ENCODE peak calls at places on chromosomes 16 and 17, in four cellular contexts. One of them, this sample, is unnamed.

GRCh38 chr17:27958708-27959381 is 65.7 kb upstream of the LYRM9 start:
- DNase-seq in A549: no peak
- DNase-seq in stomach: no peak
- DNase-seq in tibial nerve: no peak
- DNase-seq in this sample: no peak

GRCh38 chr17:78128616-78129384 is at the start of gene TMC6:
- DNase-seq in A549: peak; percentile 74
- DNase-seq in stomach: peak; percentile 74
- DNase-seq in tibial nerve: no peak
- DNase-seq in this sample: no peak

GRCh38 chr17:1732241-1733046 is 7.9 kb downstream of the WDR81 start:
- DNase-seq in A549: no peak
- DNase-seq in stomach: no peak
- DNase-seq in tibial nerve: no peak
- DNase-seq in this sample: no peak

GRCh38 chr17:2090804-2091534 is 36.1 kb downstream of the HIC1 start:
- DNase-seq in A549: peak; percentile 54
- DNase-seq in stomach: no peak
- DNase-seq in tibial nerve: peak; percentile 75
- DNase-seq in this sample: no peak

GRCh38 chr17:68771867-68772515 is 170.8 kb upstream of the FAM20A start:
- DNase-seq in A549: peak; percentile 54
- DNase-seq in stomach: no peak
- DNase-seq in tibial nerve: peak; percentile 60
- DNase-seq in this sample: no peak

GRCh38 chr17:56347646-56348045 is 194.4 kb downstream of the ANKFN1 start:
- DNase-seq in A549: no peak
- DNase-seq in stomach: no peak
- DNase-seq in tibial nerve: no peak
- DNase-seq in this sample: no peak

GRCh38 chr17:40561871-40562611 is 3.2 kb downstream of the CCR7 start:
- DNase-seq in A549: no peak
- DNase-seq in stomach: peak; percentile 19
- DNase-seq in tibial nerve: no peak
- DNase-seq in this sample: peak; percentile 64

GRCh38 chr17:1638171-1638583 is 7.4 kb downstream of the SCARF1 start:
- DNase-seq in A549: no peak
- DNase-seq in stomach: no peak
- DNase-seq in tibial nerve: no peak
- DNase-seq in this sample: no peak

GRCh38 chr17:1137465-1137894 is 42.3 kb downstream of the ABR start:
- DNase-seq in A549: peak; percentile 79
- DNase-seq in stomach: no peak
- DNase-seq in tibial nerve: no peak
- DNase-seq in this sample: no peak

GRCh38 chr17:39617446-39618251 is 9.1 kb upstream of the PPP1R1B start:
- DNase-seq in A549: peak; percentile 80
- DNase-seq in stomach: peak; percentile 82
- DNase-seq in tibial nerve: peak; percentile 33
- DNase-seq in this sample: no peak

GRCh38 chr16:51763072-51763658 is 612.1 kb upstream of the SALL1 start:
- DNase-seq in A549: no peak
- DNase-seq in stomach: no peak
- DNase-seq in tibial nerve: no peak
- DNase-seq in this sample: peak; percentile 81

GRCh38 chr17:34090593-34090992 is 164.5 kb upstream of the CCL2 start:
- DNase-seq in A549: no peak
- DNase-seq in stomach: no peak
- DNase-seq in tibial nerve: no peak
- DNase-seq in this sample: peak; percentile 64

GRCh38 chr17:48051706-48052486 is 3.7 kb downstream of the NFE2L1 start:
- DNase-seq in A549: no peak
- DNase-seq in stomach: peak; percentile 38
- DNase-seq in tibial nerve: peak; percentile 93
- DNase-seq in this sample: peak; percentile 93
- H3K4me1 ChIP-seq in A549: peaks cover 76% of the 10 kb centered on the region
- H3K4me1 ChIP-seq in stomach: peaks cover 76% of the 10 kb centered on the region
- H3K4me1 ChIP-seq in tibial nerve: peaks cover 64% of the 10 kb centered on the region
- H3K4me1 ChIP-seq in this sample: peaks cover 76% of the 10 kb centered on the region

GRCh38 chr16:31186930-31187807 is 7.2 kb downstream of the FUS start:
- DNase-seq in A549: no peak
- DNase-seq in stomach: no peak
- DNase-seq in tibial nerve: no peak
- DNase-seq in this sample: no peak
- TF ChIP-seq POLR2A in A549: no peak
- TF ChIP-seq POLR2A in stomach: no peak
- TF ChIP-seq POLR2A in tibial nerve: no peak
- TF ChIP-seq POLR2A in this sample: no peak

GRCh38 chr16:77090062-77090461 is 100.9 kb upstream of the MON1B start:
- DNase-seq in A549: no peak
- DNase-seq in stomach: no peak
- DNase-seq in tibial nerve: no peak
- DNase-seq in this sample: no peak
- TF ChIP-seq EP300 in A549: no peak
- TF ChIP-seq EP300 in stomach: no peak
- TF ChIP-seq EP300 in tibial nerve: no peak
- TF ChIP-seq EP300 in this sample: no peak

GRCh38 chr16:88965826-88966480 is 11.1 kb downstream of the CBFA2T3 start:
- DNase-seq in A549: no peak
- DNase-seq in stomach: no peak
- DNase-seq in tibial nerve: no peak
- DNase-seq in this sample: no peak
- H3K4me1 ChIP-seq in A549: no peaks in the 10 kb centered on the region
- H3K4me1 ChIP-seq in stomach: peaks cover 12% of the 10 kb centered on the region
- H3K4me1 ChIP-seq in tibial nerve: no peaks in the 10 kb centered on the region
- H3K4me1 ChIP-seq in this sample: peaks cover 9% of the 10 kb centered on the region

GRCh38 chr17:64146418-64147109 is 16.6 kb upstream of the ERN1 start:
- DNase-seq in A549: peak; percentile 31
- DNase-seq in stomach: peak; percentile 65
- DNase-seq in tibial nerve: peak; percentile 64
- DNase-seq in this sample: no peak
- TF ChIP-seq POLR2A in A549: peak; percentile 83
- TF ChIP-seq POLR2A in stomach: no peak
- TF ChIP-seq POLR2A in tibial nerve: no peak
- TF ChIP-seq POLR2A in this sample: no peak

GRCh38 chr17:35460354-35460851 is 11.8 kb upstream of the SLFN13 start:
- DNase-seq in A549: peak; percentile 41
- DNase-seq in stomach: peak; percentile 88
- DNase-seq in tibial nerve: no peak
- DNase-seq in this sample: no peak
- TF ChIP-seq EP300 in A549: no peak
- TF ChIP-seq EP300 in stomach: no peak
- TF ChIP-seq EP300 in tibial nerve: no peak
- TF ChIP-seq EP300 in this sample: no peak

DNA sequence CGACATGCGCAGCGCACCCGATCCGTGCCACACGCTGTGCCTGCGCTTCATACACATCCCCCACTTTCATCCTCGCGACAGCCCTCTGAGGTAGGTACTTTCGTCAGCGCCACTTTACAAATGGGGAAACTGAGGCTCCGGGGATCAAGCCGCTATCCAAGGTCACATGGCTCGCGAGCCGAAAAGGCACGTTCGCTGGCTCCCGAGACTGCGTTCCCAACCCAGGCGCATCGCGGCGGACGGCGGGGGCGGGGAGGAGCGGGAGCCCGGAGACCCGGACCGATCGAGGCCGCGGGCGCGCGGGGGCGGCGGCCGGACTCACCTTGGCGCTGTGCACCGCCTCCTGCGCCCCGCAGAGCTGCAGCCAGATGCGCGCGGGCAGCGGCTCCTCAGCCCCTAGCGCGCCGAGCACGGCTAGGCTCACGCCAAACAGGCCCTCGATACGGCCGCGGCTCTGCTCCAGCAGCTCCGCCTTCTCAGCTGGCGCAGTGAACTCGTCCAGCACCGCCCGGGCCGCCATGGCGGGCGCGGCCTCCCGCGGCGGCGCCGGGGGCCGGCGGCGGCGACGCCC is 442 bp downstream of the N4BP1 start:
- DNase-seq in A549: peak; percentile 48
- DNase-seq in stomach: peak; percentile 70
- DNase-seq in tibial nerve: no peak
- DNase-seq in this sample: no peak
- H3K4me1 ChIP-seq in A549: peaks cover 39% of the 10 kb centered on the region
- H3K4me1 ChIP-seq in stomach: peaks cover 41% of the 10 kb centered on the region
- H3K4me1 ChIP-seq in tibial nerve: peaks cover 37% of the 10 kb centered on the region
- H3K4me1 ChIP-seq in this sample: peaks cover 55% of the 10 kb centered on the region

DNA sequence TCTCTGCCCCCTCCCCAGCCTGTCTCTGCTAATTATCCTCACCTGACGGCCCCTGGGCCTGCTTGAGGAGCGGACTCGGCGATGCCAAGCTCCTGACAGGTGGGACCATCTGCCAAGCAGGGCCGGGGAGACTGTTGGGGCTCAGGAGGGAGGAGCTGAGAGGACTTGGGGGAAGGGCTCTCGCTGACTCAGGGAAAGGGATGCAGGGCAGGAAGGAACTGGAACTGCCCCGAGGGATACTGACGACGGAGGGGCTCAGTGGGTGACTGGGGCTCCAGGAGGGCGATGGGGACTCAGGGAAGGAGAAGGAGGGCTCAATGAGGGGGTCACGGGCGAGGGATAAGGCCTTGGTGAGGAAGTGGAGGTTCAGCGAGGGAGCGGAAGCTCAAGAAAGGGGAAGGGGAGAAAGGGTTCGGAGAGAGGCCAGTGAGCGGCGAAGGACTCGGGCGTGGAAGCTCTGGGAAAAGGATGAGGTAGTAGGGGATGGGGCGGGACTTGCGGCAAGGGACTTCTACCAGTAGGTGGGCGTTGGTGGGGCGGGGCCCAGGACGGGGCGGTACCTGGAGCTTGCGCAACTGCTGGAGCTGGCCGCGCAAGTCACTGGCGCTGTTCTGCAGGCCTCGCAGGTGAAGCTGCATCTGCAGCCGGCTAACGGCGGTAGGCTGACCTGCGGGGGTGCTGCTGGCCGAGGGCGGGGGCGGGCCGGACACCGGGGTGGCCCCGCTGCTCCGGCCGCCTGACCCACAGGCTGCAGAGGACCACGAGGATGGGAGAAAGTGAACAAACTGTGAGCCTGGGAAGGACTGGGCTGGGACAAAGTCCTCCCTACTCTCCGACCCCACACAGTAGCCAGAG is 46.5 kb downstream of the SRCIN1 start:
- DNase-seq in A549: peak; percentile 98
- DNase-seq in stomach: peak; percentile 94
- DNase-seq in tibial nerve: peak; percentile 72
- DNase-seq in this sample: no peak
- TF ChIP-seq POLR2A in A549: peak; percentile 49
- TF ChIP-seq POLR2A in stomach: no peak
- TF ChIP-seq POLR2A in tibial nerve: peak; percentile 45
- TF ChIP-seq POLR2A in this sample: no peak

DNA sequence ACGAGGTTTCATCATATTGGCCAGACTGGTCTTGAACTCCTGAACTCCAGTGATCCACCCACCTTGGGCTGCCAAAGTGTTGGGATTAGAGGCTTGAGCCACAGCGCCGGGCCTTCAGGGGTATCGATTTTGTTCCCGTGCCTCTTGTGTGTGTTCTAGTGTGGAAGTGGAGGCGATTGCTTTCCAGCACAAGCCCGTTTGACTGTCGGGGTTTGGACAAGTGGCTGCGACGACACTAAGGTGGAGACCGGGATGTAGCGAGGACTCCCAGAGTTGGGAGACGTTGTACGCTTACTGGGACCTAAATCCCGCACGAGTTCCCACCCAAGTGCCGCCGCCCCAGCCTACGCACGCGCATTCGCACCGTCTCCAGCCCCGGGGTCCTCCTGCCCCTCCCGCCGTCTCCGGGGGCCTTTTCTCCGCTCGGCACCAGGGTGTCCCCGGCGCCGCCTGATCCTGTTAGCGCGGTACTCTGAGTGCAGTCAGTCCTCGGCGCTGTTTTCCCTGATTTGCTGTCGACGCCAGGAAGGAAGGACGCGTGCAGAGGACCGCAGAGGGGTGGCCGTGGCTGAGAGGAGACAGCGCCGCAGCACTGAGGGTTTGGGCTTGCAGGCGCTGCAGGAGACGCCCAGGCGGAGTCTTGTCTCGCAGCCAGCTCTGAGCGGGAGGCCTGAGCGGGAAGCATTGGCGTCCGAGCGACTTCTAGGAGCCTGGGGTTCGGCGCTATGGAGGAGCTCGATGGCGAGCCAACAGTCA is at the start of gene NUP85:
- DNase-seq in A549: peak; percentile 100
- DNase-seq in stomach: peak; percentile 92
- DNase-seq in tibial nerve: peak; percentile 85
- DNase-seq in this sample: peak; percentile 98
- TF ChIP-seq EP300 in A549: no peak
- TF ChIP-seq EP300 in stomach: no peak
- TF ChIP-seq EP300 in tibial nerve: peak; percentile 92
- TF ChIP-seq EP300 in this sample: no peak

GRCh38 chr16:48607056-48607825 is 2.7 kb downstream of the N4BP1 start:
- DNase-seq in A549: no peak
- DNase-seq in stomach: peak; percentile 76
- DNase-seq in tibial nerve: no peak
- DNase-seq in this sample: no peak
- H3K4me1 ChIP-seq in A549: peaks cover 42% of the 10 kb centered on the region
- H3K4me1 ChIP-seq in stomach: peaks cover 59% of the 10 kb centered on the region
- H3K4me1 ChIP-seq in tibial nerve: peaks cover 50% of the 10 kb centered on the region
- H3K4me1 ChIP-seq in this sample: peaks cover 58% of the 10 kb centered on the region

This sample was measured in esophagus muscularis mucosa.